ENCODE peak calls at places on chromosomes 4 and X, in eight cellular contexts. One of them, this sample, is unnamed.

GRCh38 chr4:46270986-46271596 is 118.8 kb downstream of the GABRA2 start:
- DNase-seq in upper lobe of right lung: no peak
- DNase-seq in NCI-H345: no peak
- DNase-seq in Right ventricle myocardium superior: no peak
- DNase-seq in GM10248: peak; percentile 6
- DNase-seq in germinal center: no peak
- DNase-seq in Caki2: peak; percentile 12
- DNase-seq in AG04450: no peak
- DNase-seq in this sample: no peak

GRCh38 chr4:100063355-100063754 is 113.3 kb upstream of the H2AZ1 start:
- DNase-seq in upper lobe of right lung: no peak
- DNase-seq in NCI-H345: no peak
- DNase-seq in Right ventricle myocardium superior: no peak
- DNase-seq in GM10248: no peak
- DNase-seq in germinal center: no peak
- DNase-seq in Caki2: peak; percentile 2
- DNase-seq in AG04450: no peak
- DNase-seq in this sample: no peak

GRCh38 chrX:102659790-102660757 is 8.8 kb downstream of the GPRASP1 start:
- DNase-seq in upper lobe of right lung: peak; percentile 91
- DNase-seq in NCI-H345: peak; percentile 79
- DNase-seq in Right ventricle myocardium superior: peak; percentile 91
- DNase-seq in GM10248: peak; percentile 70
- DNase-seq in germinal center: peak; percentile 66
- DNase-seq in Caki2: peak; percentile 73
- DNase-seq in AG04450: no peak
- DNase-seq in this sample: peak; percentile 31

GRCh38 chr4:56958111-56958517 is 19.3 kb downstream of the NOA1 start:
- DNase-seq in upper lobe of right lung: no peak
- DNase-seq in NCI-H345: peak; percentile 80
- DNase-seq in Right ventricle myocardium superior: peak; percentile 87
- DNase-seq in GM10248: no peak
- DNase-seq in germinal center: no peak
- DNase-seq in Caki2: no peak
- DNase-seq in AG04450: peak; percentile 96
- DNase-seq in this sample: peak; percentile 83

GRCh38 chr4:70859066-70859465 is 19.4 kb upstream of the GRSF1 start:
- DNase-seq in upper lobe of right lung: no peak
- DNase-seq in NCI-H345: no peak
- DNase-seq in Right ventricle myocardium superior: no peak
- DNase-seq in GM10248: no peak
- DNase-seq in germinal center: no peak
- DNase-seq in Caki2: no peak
- DNase-seq in AG04450: no peak
- DNase-seq in this sample: no peak

GRCh38 chr4:110823251-110823650 is 200.4 kb upstream of the PITX2 start:
- DNase-seq in upper lobe of right lung: no peak
- DNase-seq in NCI-H345: no peak
- DNase-seq in Right ventricle myocardium superior: no peak
- DNase-seq in GM10248: no peak
- DNase-seq in germinal center: no peak
- DNase-seq in Caki2: no peak
- DNase-seq in AG04450: no peak
- DNase-seq in this sample: peak; percentile 9

GRCh38 chr4:11640584-11640983 is 211.9 kb upstream of the HS3ST1 start:
- DNase-seq in upper lobe of right lung: no peak
- DNase-seq in NCI-H345: no peak
- DNase-seq in Right ventricle myocardium superior: no peak
- DNase-seq in GM10248: no peak
- DNase-seq in germinal center: no peak
- DNase-seq in Caki2: no peak
- DNase-seq in AG04450: no peak
- DNase-seq in this sample: no peak

GRCh38 chrX:21479695-21480280 is 105.6 kb downstream of the CNKSR2 start:
- DNase-seq in upper lobe of right lung: no peak
- DNase-seq in NCI-H345: peak; percentile 49
- DNase-seq in Right ventricle myocardium superior: no peak
- DNase-seq in GM10248: peak; percentile 27
- DNase-seq in germinal center: peak; percentile 11
- DNase-seq in Caki2: peak; percentile 29
- DNase-seq in AG04450: peak; percentile 11
- DNase-seq in this sample: no peak

GRCh38 chr4:137997496-137997895 is 244.7 kb downstream of the SLC7A11 start:
- DNase-seq in upper lobe of right lung: no peak
- DNase-seq in NCI-H345: no peak
- DNase-seq in Right ventricle myocardium superior: no peak
- DNase-seq in GM10248: no peak
- DNase-seq in germinal center: no peak
- DNase-seq in Caki2: no peak
- DNase-seq in AG04450: no peak
- DNase-seq in this sample: no peak

GRCh38 chr4:122636697-122637096 is 15.8 kb upstream of the IL21 start:
- DNase-seq in upper lobe of right lung: no peak
- DNase-seq in NCI-H345: no peak
- DNase-seq in Right ventricle myocardium superior: no peak
- DNase-seq in GM10248: peak; percentile 14
- DNase-seq in germinal center: peak; percentile 11
- DNase-seq in Caki2: no peak
- DNase-seq in AG04450: no peak
- DNase-seq in this sample: no peak

GRCh38 chrX:87338510-87338909 is 179.1 kb upstream of the KLHL4 start:
- DNase-seq in upper lobe of right lung: no peak
- DNase-seq in NCI-H345: no peak
- DNase-seq in Right ventricle myocardium superior: no peak
- DNase-seq in GM10248: no peak
- DNase-seq in germinal center: no peak
- DNase-seq in Caki2: peak; percentile 35
- DNase-seq in AG04450: no peak
- DNase-seq in this sample: no peak

GRCh38 chrX:21989415-21989814 is 42.7 kb upstream of the PHEX start:
- DNase-seq in upper lobe of right lung: no peak
- DNase-seq in NCI-H345: no peak
- DNase-seq in Right ventricle myocardium superior: no peak
- DNase-seq in GM10248: peak; percentile 29
- DNase-seq in germinal center: no peak
- DNase-seq in Caki2: no peak
- DNase-seq in AG04450: no peak
- DNase-seq in this sample: no peak